ENCODE peak calls at places on chromosomes 5 and 9, in ten cellular contexts. V is progenitor cell of endocrine pancreas; C is NCI-H774; D is activated CD4-positive, alpha-beta T cell treated with anti-CD3 and anti-CD28 coated beads, Interleukin-2, amount 50 U/mL, for 1 hour; F is fibroblast of the aortic adventitia; H is HEK293T; R is activated naive CD4-positive, alpha-beta T cell; L is OCI-M1; O is GM13977; E is left cardiac atrium. T is an unnamed sample.
A peak's percentile ranks its signal among the peaks of the same experiment; 100 is the strongest.

GRCh38 chr9:4842734-4843133 is 50.0 kb downstream of the RCL1 start:
- DNase-seq in E (no peak), R (no peak), O (no peak), D (no peak), H (no peak), C (no peak), V (no peak), L (peak; percentile 93), F (peak; percentile 27), T (peak; percentile 18)

GRCh38 chr9:93557366-93558137 is 18.8 kb upstream of the PHF2 start:
- DNase-seq in O (no peak), H (no peak), F (no peak), D (no peak), L (no peak), V (no peak), C (no peak), R (no peak), E (no peak), T (no peak)

GRCh38 chr5:150075806-150076205 is 10.5 kb downstream of the CSF1R start:
- DNase-seq in R (no peak), O (no peak), E (no peak), F (no peak), C (no peak), L (peak; percentile 24), D (no peak), H (no peak), V (no peak), T (peak; percentile 8)

GRCh38 chr9:111438576-111439235 is 45.5 kb downstream of the ECPAS start:
- DNase-seq in R (no peak), D (no peak), H (no peak), O (no peak), E (no peak), C (no peak), V (no peak), F (peak; percentile 52), L (no peak), T (no peak)

GRCh38 chr5:145752534-145752933 is 82.6 kb downstream of the PRELID2 start:
- DNase-seq in R (no peak), L (no peak), V (no peak), H (no peak), F (no peak), O (no peak), D (no peak), C (no peak), E (no peak), T (no peak)

GRCh38 chr9:113952651-113953050 is 76.5 kb downstream of the ZNF618 start:
- DNase-seq in V (no peak), R (no peak), O (no peak), C (no peak), H (no peak), L (no peak), D (no peak), E (no peak), F (no peak), T (no peak)

GRCh38 chr5:132497488-132497997 is 7.0 kb upstream of the IRF1 start:
- DNase-seq in E (peak; percentile 89), V (no peak), O (no peak), F (peak; percentile 94), L (no peak), R (no peak), C (no peak), D (no peak), H (no peak), T (no peak)

GRCh38 chr5:132429451-132430440 is 60.2 kb downstream of the SLC22A5 start:
- DNase-seq in O (no peak), L (peak; percentile 34), R (no peak), D (no peak), F (peak; percentile 27), V (no peak), H (no peak), E (no peak), C (no peak), T (peak; percentile 48)

GRCh38 chr5:106152569-106152968 is 1518.2 kb downstream of the EFNA5 start:
- DNase-seq in F (no peak), H (no peak), V (no peak), O (no peak), R (no peak), L (no peak), D (no peak), C (no peak), E (no peak), T (no peak)

GRCh38 chr5:3075309-3075708 is 323.8 kb upstream of the IRX2 start:
- DNase-seq in C (no peak), R (no peak), F (no peak), L (no peak), H (no peak), E (no peak), D (no peak), V (no peak), O (no peak), T (no peak)

GRCh38 chr5:26295541-26295940 is 742.8 kb downstream of the CDH9 start:
- DNase-seq in O (no peak), H (no peak), E (no peak), D (no peak), F (no peak), V (no peak), L (no peak), R (no peak), C (no peak), T (no peak)

GRCh38 chr5:140965905-140966292 is 377 bp upstream of the PCDHAC2 start:
- DNase-seq in R (no peak), F (no peak), C (no peak), O (no peak), E (no peak), V (no peak), L (no peak), D (no peak), H (no peak), T (no peak)

GRCh38 chr5:129554134-129554904 is 94.2 kb downstream of the ADAMTS19 start:
- DNase-seq in C (no peak), E (no peak), D (no peak), H (no peak), L (no peak), R (no peak), O (no peak), V (no peak), F (no peak), T (no peak)

GRCh38 chr9:76594764-76595410 is 135.9 kb downstream of the GCNT1 start:
- DNase-seq in H (no peak), F (no peak), O (no peak), C (no peak), R (no peak), V (no peak), L (no peak), E (no peak), D (no peak), T (no peak)

GRCh38 chr5:133421394-133421793 is 190.9 kb downstream of the FSTL4 start:
- DNase-seq in C (no peak), L (peak; percentile 49), E (no peak), H (peak; percentile 58), F (peak; percentile 4), D (no peak), R (no peak), V (no peak), O (peak; percentile 48), T (peak; percentile 16)

GRCh38 chr5:5340206-5340729 is 82.2 kb upstream of the ICE1 start:
- DNase-seq in H (peak; percentile 37), L (no peak), O (no peak), R (no peak), V (no peak), E (peak; percentile 68), F (peak; percentile 90), D (no peak), C (no peak), T (peak; percentile 1)